ENCODE peak calls at places on chromosomes 1 and 21, in eight cellular contexts. One of them, this sample, is unnamed.

GRCh38 chr1:215631040-215631439 is 63.9 kb downstream of the KCTD3 start:
- DNase-seq in GM13977: no peak
- DNase-seq in body of pancreas: no peak
- DNase-seq in fibroblast of lung: no peak
- DNase-seq in ovary: no peak
- DNase-seq in cardiac fibroblast: no peak
- DNase-seq in HFFc6: no peak
- DNase-seq in GM12865: no peak
- DNase-seq in this sample: no peak

GRCh38 chr1:162416909-162417308 is 5.0 kb upstream of the SH2D1B start:
- DNase-seq in GM13977: no peak
- DNase-seq in body of pancreas: no peak
- DNase-seq in fibroblast of lung: no peak
- DNase-seq in ovary: no peak
- DNase-seq in cardiac fibroblast: no peak
- DNase-seq in HFFc6: no peak
- DNase-seq in GM12865: no peak
- DNase-seq in this sample: no peak

GRCh38 chr1:94772230-94772641 is 47.9 kb upstream of the SLC44A3 start:
- DNase-seq in GM13977: no peak
- DNase-seq in body of pancreas: peak
- DNase-seq in fibroblast of lung: peak
- DNase-seq in ovary: no peak
- DNase-seq in cardiac fibroblast: peak
- DNase-seq in HFFc6: no peak
- DNase-seq in GM12865: no peak
- DNase-seq in this sample: no peak

GRCh38 chr1:53188099-53188498 is 8.5 kb upstream of the CPT2 start:
- DNase-seq in GM13977: no peak
- DNase-seq in body of pancreas: no peak
- DNase-seq in fibroblast of lung: peak
- DNase-seq in ovary: no peak
- DNase-seq in cardiac fibroblast: no peak
- DNase-seq in HFFc6: no peak
- DNase-seq in GM12865: no peak
- DNase-seq in this sample: no peak

GRCh38 chr1:51329443-51330325 is 678 bp downstream of the TTC39A start:
- DNase-seq in GM13977: no peak
- DNase-seq in body of pancreas: peak
- DNase-seq in fibroblast of lung: no peak
- DNase-seq in ovary: no peak
- DNase-seq in cardiac fibroblast: no peak
- DNase-seq in HFFc6: no peak
- DNase-seq in GM12865: no peak
- DNase-seq in this sample: no peak

GRCh38 chr1:25003457-25004190 is 73.5 kb upstream of the RUNX3 start:
- DNase-seq in GM13977: no peak
- DNase-seq in body of pancreas: no peak
- DNase-seq in fibroblast of lung: peak
- DNase-seq in ovary: no peak
- DNase-seq in cardiac fibroblast: peak
- DNase-seq in HFFc6: peak
- DNase-seq in GM12865: no peak
- DNase-seq in this sample: peak

GRCh38 chr1:74463301-74463988 is 49.0 kb downstream of the LRRC53 start:
- DNase-seq in GM13977: peak
- DNase-seq in body of pancreas: no peak
- DNase-seq in fibroblast of lung: peak
- DNase-seq in ovary: no peak
- DNase-seq in cardiac fibroblast: peak
- DNase-seq in HFFc6: no peak
- DNase-seq in GM12865: peak
- DNase-seq in this sample: no peak

GRCh38 chr1:172390243-172390619 is 30.3 kb upstream of the C1orf105 start:
- DNase-seq in GM13977: no peak
- DNase-seq in body of pancreas: no peak
- DNase-seq in fibroblast of lung: no peak
- DNase-seq in ovary: peak
- DNase-seq in cardiac fibroblast: no peak
- DNase-seq in HFFc6: no peak
- DNase-seq in GM12865: peak
- DNase-seq in this sample: no peak

GRCh38 chr1:19504796-19505693 is 19.7 kb upstream of the CAPZB start:
- DNase-seq in GM13977: no peak
- DNase-seq in body of pancreas: peak
- DNase-seq in fibroblast of lung: peak
- DNase-seq in ovary: peak
- DNase-seq in cardiac fibroblast: peak
- DNase-seq in HFFc6: peak
- DNase-seq in GM12865: no peak
- DNase-seq in this sample: no peak

GRCh38 chr1:181918893-181919728 is 142.4 kb downstream of the ZNF648 start:
- DNase-seq in GM13977: no peak
- DNase-seq in body of pancreas: no peak
- DNase-seq in fibroblast of lung: no peak
- DNase-seq in ovary: no peak
- DNase-seq in cardiac fibroblast: no peak
- DNase-seq in HFFc6: no peak
- DNase-seq in GM12865: no peak
- DNase-seq in this sample: no peak

GRCh38 chr1:19199393-19200280 is 10.4 kb downstream of the UBR4 start:
- DNase-seq in GM13977: no peak
- DNase-seq in body of pancreas: no peak
- DNase-seq in fibroblast of lung: no peak
- DNase-seq in ovary: no peak
- DNase-seq in cardiac fibroblast: no peak
- DNase-seq in HFFc6: no peak
- DNase-seq in GM12865: no peak
- DNase-seq in this sample: no peak

GRCh38 chr1:16145030-16145987 is 10.6 kb downstream of the EPHA2 start:
- DNase-seq in GM13977: no peak
- DNase-seq in body of pancreas: peak
- DNase-seq in fibroblast of lung: peak
- DNase-seq in ovary: peak
- DNase-seq in cardiac fibroblast: peak
- DNase-seq in HFFc6: peak
- DNase-seq in GM12865: no peak
- DNase-seq in this sample: no peak

GRCh38 chr1:229582011-229582694 is 23.6 kb upstream of the ABCB10 start:
- DNase-seq in GM13977: no peak
- DNase-seq in body of pancreas: peak
- DNase-seq in fibroblast of lung: peak
- DNase-seq in ovary: peak
- DNase-seq in cardiac fibroblast: peak
- DNase-seq in HFFc6: no peak
- DNase-seq in GM12865: no peak
- DNase-seq in this sample: no peak

GRCh38 chr1:109184657-109185056 is 29.1 kb upstream of the SARS1 start:
- DNase-seq in GM13977: no peak
- DNase-seq in body of pancreas: no peak
- DNase-seq in fibroblast of lung: no peak
- DNase-seq in ovary: no peak
- DNase-seq in cardiac fibroblast: no peak
- DNase-seq in HFFc6: no peak
- DNase-seq in GM12865: no peak
- DNase-seq in this sample: no peak

DNA sequence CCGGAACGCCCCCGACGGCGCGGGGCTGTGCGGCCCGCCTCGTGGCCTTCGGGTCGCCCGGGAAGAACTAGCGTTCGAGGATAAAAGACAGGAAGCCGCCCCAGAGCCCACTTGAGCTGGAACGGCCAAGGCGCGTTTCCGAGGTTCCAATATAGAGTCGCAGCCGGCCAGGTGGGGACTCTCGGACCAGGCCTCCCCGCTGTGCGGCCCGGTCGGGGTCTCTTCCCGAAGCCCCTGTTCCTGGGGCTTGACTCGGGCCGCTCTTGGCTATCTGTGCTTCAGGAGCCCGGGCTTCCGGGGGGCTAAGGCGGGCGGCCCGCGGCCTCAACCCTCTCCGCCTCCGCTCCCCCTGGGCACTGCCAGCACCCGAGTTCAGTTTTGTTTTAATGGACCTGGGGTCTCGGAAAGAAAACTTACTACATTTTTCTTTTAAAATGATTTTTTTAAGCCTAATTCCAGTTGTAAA is 158.8 kb downstream of the RUNX1 start:
- DNase-seq in GM13977: no peak
- DNase-seq in body of pancreas: no peak
- DNase-seq in fibroblast of lung: no peak
- DNase-seq in ovary: no peak
- DNase-seq in cardiac fibroblast: no peak
- DNase-seq in HFFc6: no peak
- DNase-seq in GM12865: no peak
- DNase-seq in this sample: no peak
- TF ChIP-seq CTCF in GM13977: no peak
- TF ChIP-seq CTCF in body of pancreas: no peak
- TF ChIP-seq CTCF in fibroblast of lung: no peak
- TF ChIP-seq CTCF in ovary: no peak
- TF ChIP-seq CTCF in cardiac fibroblast: no peak
- TF ChIP-seq CTCF in HFFc6: peak
- TF ChIP-seq CTCF in GM12865: no peak
- TF ChIP-seq CTCF in this sample: peak

GRCh38 chr1:155308493-155309422 is at the start of gene FDPS:
- DNase-seq in GM13977: peak
- DNase-seq in body of pancreas: peak
- DNase-seq in fibroblast of lung: peak
- DNase-seq in ovary: peak
- DNase-seq in cardiac fibroblast: peak
- DNase-seq in HFFc6: peak
- DNase-seq in GM12865: peak
- DNase-seq in this sample: peak

GRCh38 chr1:155305881-155306391 is 2.7 kb upstream of the FDPS start:
- DNase-seq in GM13977: no peak
- DNase-seq in body of pancreas: peak
- DNase-seq in fibroblast of lung: peak
- DNase-seq in ovary: no peak
- DNase-seq in cardiac fibroblast: no peak
- DNase-seq in HFFc6: no peak
- DNase-seq in GM12865: no peak
- DNase-seq in this sample: no peak

GRCh38 chr1:155307247-155307740 is 1.4 kb upstream of the FDPS start:
- DNase-seq in GM13977: no peak
- DNase-seq in body of pancreas: peak
- DNase-seq in fibroblast of lung: peak
- DNase-seq in ovary: no peak
- DNase-seq in cardiac fibroblast: peak
- DNase-seq in HFFc6: peak
- DNase-seq in GM12865: peak
- DNase-seq in this sample: peak

GRCh38 chr1:155313266-155313665 is 4.6 kb downstream of the FDPS start:
- DNase-seq in GM13977: no peak
- DNase-seq in body of pancreas: no peak
- DNase-seq in fibroblast of lung: no peak
- DNase-seq in ovary: no peak
- DNase-seq in cardiac fibroblast: no peak
- DNase-seq in HFFc6: no peak
- DNase-seq in GM12865: no peak
- DNase-seq in this sample: no peak

DNA sequence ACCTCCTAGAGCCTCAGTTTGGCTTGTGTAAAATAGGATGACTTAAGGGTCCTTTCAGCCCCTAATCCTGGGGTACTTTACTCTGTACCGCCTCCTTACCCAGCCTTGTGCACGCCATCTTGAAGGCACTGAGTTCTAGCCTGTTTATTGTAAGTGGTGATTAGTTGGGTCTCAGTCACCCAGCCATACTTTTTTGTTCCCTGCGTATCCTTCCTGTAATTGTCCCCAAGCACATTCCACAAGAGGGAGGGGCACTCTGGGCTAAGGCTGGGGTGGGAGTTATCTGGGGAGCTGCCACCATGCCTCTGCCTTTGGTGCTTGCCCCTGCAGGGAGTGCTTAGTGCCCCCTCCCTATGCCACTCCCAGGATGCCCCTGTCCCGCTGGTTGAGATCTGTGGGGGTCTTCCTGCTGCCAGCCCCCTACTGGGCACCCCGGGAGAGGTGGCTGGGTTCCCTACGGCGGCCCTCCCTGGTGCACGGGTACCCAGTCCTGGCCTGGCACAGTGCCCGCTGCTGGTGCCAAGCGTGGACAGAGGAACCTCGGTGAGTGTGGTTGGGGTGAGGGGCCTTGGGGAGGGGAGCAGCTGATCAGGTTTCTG is 856 bp downstream of the FDPS start:
- DNase-seq in GM13977: no peak
- DNase-seq in body of pancreas: peak
- DNase-seq in fibroblast of lung: no peak
- DNase-seq in ovary: peak
- DNase-seq in cardiac fibroblast: peak
- DNase-seq in HFFc6: no peak
- DNase-seq in GM12865: no peak
- DNase-seq in this sample: no peak
- TF ChIP-seq CTCF in GM13977: no peak
- TF ChIP-seq CTCF in body of pancreas: no peak
- TF ChIP-seq CTCF in fibroblast of lung: no peak
- TF ChIP-seq CTCF in ovary: no peak
- TF ChIP-seq CTCF in cardiac fibroblast: no peak
- TF ChIP-seq CTCF in HFFc6: no peak
- TF ChIP-seq CTCF in GM12865: no peak
- TF ChIP-seq CTCF in this sample: no peak

DNA sequence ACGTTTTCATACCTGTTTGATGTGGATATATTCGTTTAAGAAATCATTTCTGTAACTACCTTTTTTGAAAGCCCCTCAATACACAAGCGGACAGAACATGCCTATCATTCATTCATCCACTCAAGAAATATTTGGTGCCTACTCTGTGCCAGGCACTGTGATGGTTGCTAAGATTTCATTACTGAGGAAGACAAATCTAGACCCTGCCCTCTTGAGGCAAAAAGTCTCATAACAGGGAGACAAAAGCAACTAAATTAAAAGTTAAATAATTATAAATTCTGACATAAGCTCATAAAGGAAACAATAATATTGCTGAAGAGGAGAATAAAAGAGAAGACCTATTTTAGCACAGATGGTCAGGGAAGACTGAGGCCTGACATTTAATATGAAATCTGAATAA is 203.5 kb upstream of the ZNHIT6 start:
- DNase-seq in GM13977: no peak
- DNase-seq in body of pancreas: no peak
- DNase-seq in fibroblast of lung: no peak
- DNase-seq in ovary: no peak
- DNase-seq in cardiac fibroblast: no peak
- DNase-seq in HFFc6: peak
- DNase-seq in GM12865: peak
- DNase-seq in this sample: no peak
- TF ChIP-seq CTCF in GM13977: no peak
- TF ChIP-seq CTCF in body of pancreas: no peak
- TF ChIP-seq CTCF in fibroblast of lung: peak
- TF ChIP-seq CTCF in ovary: no peak
- TF ChIP-seq CTCF in cardiac fibroblast: peak
- TF ChIP-seq CTCF in HFFc6: peak
- TF ChIP-seq CTCF in GM12865: peak
- TF ChIP-seq CTCF in this sample: no peak

DNA sequence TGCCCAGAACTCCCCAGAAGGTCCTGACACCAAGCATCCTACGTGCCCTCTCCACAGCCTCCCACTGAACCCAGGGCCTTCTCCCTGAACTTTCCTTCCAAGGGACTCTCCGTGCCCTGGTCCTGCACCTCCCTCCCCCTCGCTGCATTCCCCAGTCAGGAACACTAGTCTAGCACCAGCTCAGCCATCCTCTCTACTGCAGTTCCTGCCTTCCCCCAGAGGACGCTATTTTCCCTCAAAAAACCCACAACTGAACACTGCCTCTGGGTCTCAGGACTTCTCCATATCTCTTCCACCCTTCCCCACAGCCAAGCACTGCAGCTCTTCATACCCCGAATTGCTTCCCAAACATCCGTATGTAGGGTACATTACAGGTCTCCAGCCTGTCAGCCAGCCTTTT is 12.6 kb upstream of the ARTN start:
- DNase-seq in GM13977: no peak
- DNase-seq in body of pancreas: no peak
- DNase-seq in fibroblast of lung: no peak
- DNase-seq in ovary: no peak
- DNase-seq in cardiac fibroblast: no peak
- DNase-seq in HFFc6: no peak
- DNase-seq in GM12865: no peak
- DNase-seq in this sample: no peak
- TF ChIP-seq CTCF in GM13977: no peak
- TF ChIP-seq CTCF in body of pancreas: no peak
- TF ChIP-seq CTCF in fibroblast of lung: no peak
- TF ChIP-seq CTCF in ovary: no peak
- TF ChIP-seq CTCF in cardiac fibroblast: no peak
- TF ChIP-seq CTCF in HFFc6: no peak
- TF ChIP-seq CTCF in GM12865: no peak
- TF ChIP-seq CTCF in this sample: no peak

This sample was measured in activated CD8-positive, alpha-beta T cell treated with anti-CD3 and anti-CD28 coated beads for 36 hours.